ENCODE peak calls at places on chromosome 3, in seven cellular contexts. R is stomach, E is upper lobe of left lung, F is ovary, O is transverse colon, J is A549, N is tibial nerve. Z is an unnamed sample.
A peak's percentile ranks its signal among the peaks of the same experiment; 100 is the strongest.

GRCh38 chr3:38477839-38478450 is 18.2 kb upstream of the EXOG start:
- DNase-seq in R (no peak), E (peak; percentile 66), F (no peak), O (no peak), J (no peak), N (no peak), Z (no peak)

GRCh38 chr3:138394156-138394555 is 40.3 kb upstream of the ESYT3 start:
- DNase-seq in R (no peak), E (no peak), F (no peak), O (no peak), J (no peak), N (no peak), Z (no peak)

GRCh38 chr3:27714692-27715453 is 7.2 kb downstream of the EOMES start:
- DNase-seq in R (peak; percentile 58), E (peak; percentile 88), F (no peak), O (peak; percentile 68), J (no peak), N (no peak), Z (no peak)

GRCh38 chr3:193560870-193561269 is 6.2 kb upstream of the ATP13A4 start:
- DNase-seq in R (peak; percentile 59), E (no peak), F (no peak), O (no peak), J (no peak), N (no peak), Z (no peak)

GRCh38 chr3:174651951-174652350 is 207.2 kb upstream of the NAALADL2 start:
- DNase-seq in R (no peak), E (no peak), F (no peak), O (no peak), J (no peak), N (no peak), Z (no peak)

GRCh38 chr3:89440351-89440750 is 332.9 kb downstream of the EPHA3 start:
- DNase-seq in R (no peak), E (no peak), F (no peak), O (no peak), J (no peak), N (no peak), Z (no peak)

GRCh38 chr3:21515417-21515816 is 235.6 kb downstream of the ZNF385D start:
- DNase-seq in R (no peak), E (no peak), F (no peak), O (no peak), J (no peak), N (no peak), Z (no peak)

GRCh38 chr3:54939591-54940300 is 11.9 kb upstream of the LRTM1 start:
- DNase-seq in R (no peak), E (no peak), F (no peak), O (no peak), J (no peak), N (no peak), Z (no peak)

GRCh38 chr3:40995271-40995670 is 204.0 kb upstream of the CTNNB1 start:
- DNase-seq in R (no peak), E (no peak), F (no peak), O (no peak), J (no peak), N (no peak), Z (no peak)

GRCh38 chr3:74630602-74631001 is 16.1 kb upstream of the CNTN3 start:
- DNase-seq in R (no peak), E (no peak), F (no peak), O (no peak), J (no peak), N (peak; percentile 43), Z (no peak)

GRCh38 chr3:172139528-172140276 is 100.3 kb downstream of the FNDC3B start:
- DNase-seq in R (no peak), E (no peak), F (no peak), O (no peak), J (no peak), N (no peak), Z (no peak)
- TF ChIP-seq EP300 in R (no peak), E (no peak), F (no peak), O (no peak), J (no peak), N (no peak), Z (no peak)

DNA sequence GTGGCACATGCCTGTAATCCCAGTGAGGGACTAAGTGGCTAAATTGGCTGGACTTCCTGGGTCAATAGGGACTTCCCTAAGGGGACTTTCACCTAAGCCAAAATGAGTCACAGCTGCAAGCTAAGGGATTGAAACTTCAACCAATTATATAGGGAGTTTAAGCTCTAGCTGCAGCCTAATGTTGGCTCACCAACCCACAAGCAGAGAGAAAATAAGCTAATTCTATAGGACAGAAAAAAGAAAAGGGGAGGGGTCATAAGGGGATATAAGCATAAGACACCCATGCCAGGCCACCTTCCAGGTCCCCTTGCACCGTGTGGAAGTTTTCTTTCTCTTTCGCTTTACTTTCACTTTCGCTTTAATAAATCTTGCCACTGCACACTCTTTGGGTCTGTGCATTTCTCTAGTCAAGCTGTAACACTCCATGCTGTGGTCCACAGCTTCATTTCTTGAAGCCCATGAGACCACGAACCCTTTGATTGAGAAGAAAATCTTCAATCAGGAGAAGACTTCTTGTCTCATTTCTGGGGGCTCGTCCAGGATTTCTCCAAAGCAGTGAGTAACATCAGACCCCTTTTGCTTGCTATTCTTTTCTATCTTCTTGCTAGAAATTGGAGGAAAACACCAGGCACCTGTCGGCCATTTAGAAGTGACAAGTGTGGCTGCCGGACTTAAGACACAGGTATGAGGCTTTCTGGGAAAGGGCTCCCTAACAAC is 192.3 kb downstream of the IGSF11 start:
- DNase-seq in R (no peak), E (no peak), F (no peak), O (no peak), J (peak; percentile 22), N (no peak), Z (no peak)
- TF ChIP-seq EP300 in R (no peak), E (no peak), F (no peak), O (no peak), J (no peak), N (no peak), Z (no peak)

DNA sequence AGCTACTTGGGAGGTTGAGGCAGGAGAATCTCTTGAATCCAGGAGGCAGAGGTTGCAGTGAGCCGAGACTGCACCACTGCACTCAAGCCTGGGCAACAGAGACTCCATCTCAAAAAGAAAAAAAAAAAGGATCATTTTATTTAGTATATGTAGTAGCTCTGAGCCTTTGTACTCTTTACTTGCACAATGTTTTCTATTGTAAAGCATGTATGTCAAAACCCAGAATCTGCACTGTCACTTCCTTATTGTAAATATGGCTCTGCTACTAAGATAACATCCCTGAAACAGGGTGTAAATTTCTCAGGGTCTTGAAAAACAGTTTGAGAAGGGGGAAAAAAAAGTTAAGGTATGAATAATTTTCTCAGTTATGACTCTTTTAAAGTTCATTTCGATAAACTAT is 35.1 kb downstream of the SLMAP start:
- DNase-seq in R (no peak), E (no peak), F (no peak), O (no peak), J (peak; percentile 32), N (no peak), Z (no peak)
- TF ChIP-seq EP300 in R (no peak), E (no peak), F (no peak), O (no peak), J (no peak), N (no peak), Z (no peak)

GRCh38 chr3:113113361-113113760 is 98.0 kb upstream of the BOC start:
- DNase-seq in R (no peak), E (no peak), F (no peak), O (no peak), J (no peak), N (no peak), Z (no peak)
- TF ChIP-seq EP300 in R (no peak), E (no peak), F (no peak), O (no peak), J (no peak), N (no peak), Z (no peak)

GRCh38 chr3:31953636-31954035 is 27.4 kb downstream of the OSBPL10 start:
- DNase-seq in R (no peak), E (no peak), F (no peak), O (no peak), J (no peak), N (no peak), Z (no peak)
- TF ChIP-seq EP300 in R (no peak), E (no peak), F (no peak), O (no peak), J (no peak), N (no peak), Z (no peak)

GRCh38 chr3:44965165-44965564 is 10.8 kb downstream of the ZDHHC3 start:
- DNase-seq in R (no peak), E (no peak), F (no peak), O (no peak), J (no peak), N (no peak), Z (no peak)

GRCh38 chr3:44968447-44968858 is 7.5 kb downstream of the ZDHHC3 start:
- DNase-seq in R (peak; percentile 7), E (no peak), F (no peak), O (no peak), J (no peak), N (no peak), Z (no peak)

GRCh38 chr3:44969170-44969569 is 6.8 kb downstream of the ZDHHC3 start:
- DNase-seq in R (peak; percentile 19), E (no peak), F (no peak), O (no peak), J (no peak), N (no peak), Z (no peak)

GRCh38 chr3:44969779-44970178 is 6.2 kb downstream of the ZDHHC3 start:
- DNase-seq in R (peak; percentile 8), E (no peak), F (no peak), O (no peak), J (no peak), N (no peak), Z (no peak)

DNA sequence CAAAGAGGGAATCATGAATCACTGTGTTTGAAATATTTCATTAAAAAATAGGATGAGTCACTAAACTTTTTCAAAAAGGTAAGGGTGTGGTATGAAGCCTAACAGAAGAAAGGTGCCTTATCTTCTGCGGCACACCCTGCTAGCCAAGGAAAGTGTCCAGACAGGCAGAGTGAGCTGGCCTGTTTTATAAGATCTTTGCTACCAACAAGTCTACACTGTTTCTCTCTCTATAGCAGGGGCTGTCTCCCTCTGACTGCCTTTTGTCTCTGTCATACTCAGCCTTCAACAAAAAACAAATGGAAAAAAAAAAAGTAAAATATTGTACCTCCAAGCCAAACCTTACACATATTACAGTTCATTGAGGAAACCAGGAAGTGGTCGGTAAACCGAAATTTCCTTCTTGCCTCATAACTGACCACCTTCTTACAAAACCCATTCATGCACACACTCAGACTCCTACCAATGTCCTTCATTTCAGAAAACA is 9.1 kb downstream of the ZDHHC3 start:
- DNase-seq in R (peak; percentile 53), E (no peak), F (no peak), O (peak; percentile 73), J (no peak), N (no peak), Z (no peak)
- TF ChIP-seq EP300 in R (no peak), E (no peak), F (no peak), O (no peak), J (no peak), N (no peak), Z (no peak)

DNA sequence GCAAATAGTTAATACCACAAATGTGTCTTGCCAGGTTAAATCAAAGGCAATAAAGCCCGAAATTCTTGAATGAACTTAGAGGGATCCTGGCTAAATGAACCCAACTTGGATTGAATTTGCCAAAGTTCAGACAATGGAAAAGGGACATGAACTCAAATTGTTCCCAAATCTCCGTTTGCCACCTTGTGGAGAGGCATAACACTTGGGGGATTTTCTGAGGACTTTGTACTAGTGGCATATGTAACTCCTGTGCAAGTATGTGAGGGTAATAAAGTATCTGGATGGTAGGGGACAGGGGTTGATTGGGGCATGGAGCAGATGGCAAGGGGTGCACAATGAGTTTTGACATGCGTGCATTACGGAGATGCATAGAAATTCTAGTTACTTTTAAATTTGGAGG is 1.3 kb upstream of the TCAIM start:
- DNase-seq in R (no peak), E (no peak), F (no peak), O (no peak), J (no peak), N (no peak), Z (no peak)
- TF ChIP-seq EP300 in R (no peak), E (no peak), F (no peak), O (no peak), J (no peak), N (no peak), Z (no peak)